ENCODE peak calls at places on chromosomes 6 and 20, in six cellular contexts. G, L, M, F, V and Q are unnamed samples.

GRCh38 chr20:48850681-48851299 is 23.0 kb upstream of the PREX1 start:
- DNase-seq in G (no peak), L (no peak), M (no peak), F (no peak), V (no peak), Q (no peak)

GRCh38 chr20:38147166-38147565 is 17.9 kb downstream of the TGM2 start:
- DNase-seq in G (no peak), L (no peak), M (no peak), F (no peak), V (no peak), Q (no peak)

GRCh38 chr6:94372229-94372628 is 952.9 kb upstream of the EPHA7 start:
- DNase-seq in G (no peak), L (no peak), M (no peak), F (no peak), V (no peak), Q (no peak)

GRCh38 chr20:25310921-25311728 is 63.2 kb downstream of the PYGB start:
- DNase-seq in G (peak), L (peak), M (peak), F (peak), V (no peak), Q (no peak)

GRCh38 chr6:122289721-122290501 is 109.5 kb upstream of the HSF2 start:
- DNase-seq in G (peak), L (no peak), M (peak), F (peak), V (peak), Q (peak)

GRCh38 chr20:31675828-31676533 is 38.3 kb downstream of the COX4I2 start:
- DNase-seq in G (no peak), L (no peak), M (peak), F (peak), V (peak), Q (no peak)

GRCh38 chr6:138537090-138537489 is 37.8 kb upstream of the NHSL1 start:
- DNase-seq in G (no peak), L (no peak), M (no peak), F (no peak), V (no peak), Q (no peak)

GRCh38 chr6:53615633-53616449 is 49.7 kb downstream of the KLHL31 start:
- DNase-seq in G (peak), L (no peak), M (no peak), F (peak), V (no peak), Q (no peak)

GRCh38 chr6:143973097-143973979 is 34.7 kb downstream of the PLAGL1 start:
- DNase-seq in G (no peak), L (peak), M (peak), F (no peak), V (peak), Q (no peak)

GRCh38 chr6:27168586-27169443 is 78.7 kb upstream of the PRSS16 start:
- DNase-seq in G (peak), L (peak), M (no peak), F (peak), V (no peak), Q (no peak)